ENCODE peak calls at places on chromosomes 4 and X, in nine cellular contexts. S is mucosa of descending colon; Y is CD8-positive, alpha-beta T cell; Z is cardiac muscle cell; W is tibial artery; B is iPS DF 6.9; A is right lobe of liver; I is suprapubic skin; D is neural progenitor cell. G is an unnamed sample. For H3K36me3 and H3K4me1, the result is how much of the 10 kb centered on the place peaks cover.

GRCh38 chr4:185351691-185352090 is 44.0 kb downstream of the LRP2BP start:
- DNase-seq in S (no peak), A (no peak), Y (no peak), B (no peak), Z (no peak), W (no peak), I (no peak), D (no peak), G (no peak)

GRCh38 chrX:128365523-128365922 is 313.3 kb upstream of the ACTRT1 start:
- DNase-seq in I (no peak), A (no peak), D (no peak), B (no peak), Y (no peak), W (no peak), Z (no peak), S (no peak), G (no peak)

GRCh38 chrX:11423362-11423818 is 130.2 kb downstream of the AMELX start:
- DNase-seq in A (no peak), D (no peak), I (no peak), B (no peak), W (peak), S (no peak), Z (peak), Y (no peak), G (no peak)

GRCh38 chrX:119206203-119206602 is 29.9 kb upstream of the PGRMC1 start:
- DNase-seq in Z (no peak), W (no peak), Y (no peak), D (no peak), B (no peak), A (no peak), I (no peak), S (no peak), G (no peak)

GRCh38 chr4:162056947-162057346 is 106.9 kb downstream of the FSTL5 start:
- DNase-seq in W (no peak), D (peak), A (no peak), Z (no peak), Y (no peak), B (no peak), I (no peak), S (peak), G (no peak)

GRCh38 chr4:85577307-85577706 is 102.4 kb downstream of the ARHGAP24 start:
- DNase-seq in Y (no peak), Z (no peak), B (no peak), S (no peak), D (no peak), A (no peak), W (no peak), I (no peak), G (no peak)

GRCh38 chr4:84698962-84699671 is 116.2 kb downstream of the CDS1 start:
- DNase-seq in S (no peak), W (no peak), Z (no peak), I (no peak), B (no peak), A (no peak), Y (no peak), D (no peak), G (no peak)

GRCh38 chr4:153512162-153512852 is 46.1 kb downstream of the TMEM131L start:
- DNase-seq in W (no peak), Z (no peak), A (no peak), I (no peak), Y (no peak), B (no peak), D (no peak), S (no peak), G (no peak)

GRCh38 chr4:76035146-76035545 is 724 bp downstream of the CXCL11 start:
- DNase-seq in I (no peak), A (no peak), B (no peak), Y (no peak), D (no peak), S (no peak), W (no peak), Z (no peak), G (no peak)

DNA sequence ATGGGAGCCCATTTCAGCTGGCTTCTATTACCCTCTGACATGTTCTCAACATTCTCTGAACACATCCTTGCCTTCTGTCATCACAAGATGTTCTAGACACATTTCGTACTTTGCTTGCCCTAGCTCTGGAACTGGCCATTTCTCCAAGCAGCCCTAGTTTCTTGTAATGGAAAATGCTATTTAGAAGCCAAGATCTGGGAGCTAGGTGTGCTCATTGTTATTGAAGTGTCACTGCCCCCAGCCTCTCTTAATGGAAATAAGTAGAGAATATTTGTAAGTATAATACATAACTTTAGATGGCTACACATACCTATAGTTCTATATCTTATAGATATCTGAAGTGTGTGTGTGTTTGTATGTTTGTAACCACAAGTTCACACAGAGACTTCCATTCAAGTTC is 6.9 kb downstream of the MRFAP1L1 start:
- DNase-seq in A (no peak), B (no peak), I (no peak), S (no peak), Z (no peak), W (no peak), D (no peak), Y (no peak), G (no peak)
- H3K36me3 ChIP-seq in A (under half), B (under half), I (under half), S (under half), Z (under half), W (under half), D (under half), Y (under half), G (under half)

GRCh38 chr4:89288430-89288829 is 19.2 kb downstream of the GPRIN3 start:
- DNase-seq in B (no peak), Z (no peak), A (no peak), I (no peak), S (no peak), W (no peak), Y (no peak), D (no peak), G (no peak)

GRCh38 chr4:89290727-89291126 is 16.9 kb downstream of the GPRIN3 start:
- DNase-seq in W (no peak), B (no peak), Z (no peak), S (no peak), D (no peak), Y (no peak), I (no peak), A (no peak), G (no peak)

GRCh38 chr4:89285735-89286134 is 21.9 kb downstream of the GPRIN3 start:
- DNase-seq in S (no peak), B (no peak), W (no peak), Z (no peak), D (no peak), Y (no peak), A (no peak), I (no peak), G (no peak)

GRCh38 chr4:89289312-89289711 is 18.3 kb downstream of the GPRIN3 start:
- DNase-seq in Y (no peak), I (no peak), B (no peak), Z (no peak), D (no peak), A (no peak), W (no peak), S (no peak), G (no peak)

DNA sequence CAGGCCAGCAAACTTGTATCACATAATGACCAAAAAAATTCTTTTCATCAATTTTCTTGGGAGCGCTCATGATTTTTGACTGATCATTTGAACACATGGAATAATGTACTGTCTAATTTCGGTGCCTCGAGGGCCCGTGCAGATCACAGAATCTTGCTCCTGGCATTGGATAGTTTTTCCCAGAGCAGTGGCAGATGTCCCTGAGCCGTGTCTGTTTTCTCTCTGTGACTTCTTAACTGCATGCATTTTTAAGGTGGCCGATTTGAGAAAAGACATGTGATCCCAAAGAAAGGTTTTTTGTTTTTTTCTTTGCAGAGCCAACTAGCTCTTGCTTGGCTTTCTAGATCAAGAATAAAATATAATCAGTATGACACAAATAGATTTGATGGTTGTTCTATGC is 19.7 kb downstream of the GPRIN3 start:
- DNase-seq in Z (no peak), A (no peak), I (no peak), Y (no peak), S (no peak), D (no peak), W (no peak), B (no peak), G (no peak)
- H3K4me1 ChIP-seq in Z (under half), A (under half), I (under half), Y (half or more), S (under half), D (under half), W (under half), B (under half), G (half or more)

DNA sequence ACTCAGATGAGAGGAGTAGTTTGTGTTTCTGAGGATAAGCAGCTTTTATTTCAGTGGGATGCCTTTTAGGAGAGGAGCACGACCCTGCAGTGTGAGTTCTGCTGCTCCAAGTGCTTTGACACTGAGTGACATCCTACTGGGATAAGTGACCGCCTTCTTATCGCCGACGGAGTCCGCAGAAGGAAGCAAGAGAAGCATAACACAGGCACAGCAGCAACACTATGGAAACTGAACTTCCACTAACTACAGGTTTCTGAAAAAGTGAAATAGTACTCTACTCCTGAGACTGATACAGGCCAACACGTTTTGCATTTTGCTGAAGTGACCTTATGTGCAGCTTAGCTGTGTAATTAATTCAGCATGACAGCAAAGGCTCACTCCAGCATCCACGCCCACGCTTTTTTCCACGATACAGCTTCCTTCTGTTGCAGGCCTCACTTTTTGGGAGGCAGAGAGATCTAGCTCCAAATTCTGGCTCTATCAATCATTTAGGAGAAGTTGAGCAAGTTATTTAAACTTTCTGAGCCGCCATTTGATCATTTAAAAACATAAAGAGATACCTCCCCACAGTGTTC is 160.4 kb downstream of the AFAP1 start:
- DNase-seq in A (no peak), I (peak), S (no peak), Z (peak), B (no peak), D (peak), Y (no peak), W (no peak), G (no peak)
- H3K36me3 ChIP-seq in A (under half), I (under half), S (under half), Z (under half), B (under half), D (under half), Y (under half), W (under half), G (under half)

GRCh38 chr4:42630908-42631307 is 26.0 kb downstream of the ATP8A1 start:
- DNase-seq in W (no peak), D (no peak), A (no peak), B (no peak), Y (no peak), S (no peak), I (no peak), Z (no peak), G (no peak)

GRCh38 chr4:42636591-42636990 is 20.3 kb downstream of the ATP8A1 start:
- DNase-seq in B (no peak), I (no peak), S (no peak), D (peak), Z (no peak), Y (no peak), W (no peak), A (no peak), G (no peak)

GRCh38 chr4:42632653-42633382 is 24.1 kb downstream of the ATP8A1 start:
- DNase-seq in S (no peak), Y (no peak), I (no peak), W (no peak), Z (no peak), B (no peak), A (no peak), D (no peak), G (no peak)

GRCh38 chr4:42637104-42637503 is 19.8 kb downstream of the ATP8A1 start:
- DNase-seq in Z (no peak), A (no peak), W (no peak), D (no peak), B (no peak), S (no peak), I (no peak), Y (no peak), G (no peak)

GRCh38 chr4:42633605-42634388 is 23.1 kb downstream of the ATP8A1 start:
- DNase-seq in D (no peak), I (no peak), Z (no peak), B (no peak), Y (no peak), A (no peak), W (no peak), S (no peak), G (no peak)
- H3K4me1 ChIP-seq in D (under half), I (under half), Z (under half), B (under half), Y (half or more), A (under half), W (under half), S (under half), G (under half)

G was measured in naive thymus-derived CD4-positive, alpha-beta T cell.